ENCODE peak calls at places on chromosomes 6 and 20, in ten cellular contexts. R, K, T, D, O, Y, S, U, J and Q are unnamed samples.

GRCh38 chr20:46933150-46933549 is 38.5 kb downstream of the EYA2 start:
- DNase-seq in R (no peak), K (no peak), T (no peak), D (no peak), O (no peak), Y (no peak), S (no peak), U (no peak), J (no peak), Q (no peak)

GRCh38 chr6:1081566-1081965 is 230.3 kb upstream of the FOXQ1 start:
- DNase-seq in R (no peak), K (no peak), T (no peak), D (no peak), O (no peak), Y (no peak), S (no peak), U (no peak), J (no peak), Q (no peak)

GRCh38 chr20:62120990-62121775 is 1.1 kb upstream of the LSM14B start:
- DNase-seq in R (no peak), K (no peak), T (no peak), D (no peak), O (no peak), Y (no peak), S (no peak), U (no peak), J (no peak), Q (no peak)

GRCh38 chr6:145148392-145149175 is 586.7 kb downstream of the EPM2A start:
- DNase-seq in R (no peak), K (peak), T (no peak), D (peak), O (peak), Y (no peak), S (peak), U (no peak), J (no peak), Q (peak)

GRCh38 chr6:142485256-142485655 is 183.4 kb downstream of the ADGRG6 start:
- DNase-seq in R (no peak), K (no peak), T (no peak), D (no peak), O (no peak), Y (no peak), S (no peak), U (no peak), J (no peak), Q (no peak)

GRCh38 chr6:17276766-17277165 is 4.4 kb upstream of the RBM24 start:
- DNase-seq in R (no peak), K (no peak), T (no peak), D (peak), O (no peak), Y (no peak), S (peak), U (no peak), J (no peak), Q (no peak)

GRCh38 chr6:3610206-3610605 is 141.3 kb downstream of the PXDC1 start:
- DNase-seq in R (peak), K (no peak), T (no peak), D (no peak), O (no peak), Y (no peak), S (no peak), U (no peak), J (no peak), Q (no peak)

GRCh38 chr6:44921787-44922186 is 406.3 kb upstream of the RUNX2 start:
- DNase-seq in R (no peak), K (peak), T (no peak), D (peak), O (no peak), Y (no peak), S (peak), U (no peak), J (no peak), Q (no peak)

GRCh38 chr6:138509371-138509770 is 10.1 kb upstream of the NHSL1 start:
- DNase-seq in R (peak), K (peak), T (no peak), D (no peak), O (peak), Y (peak), S (peak), U (peak), J (no peak), Q (peak)

GRCh38 chr6:17212541-17213371 is 68.4 kb upstream of the RBM24 start:
- DNase-seq in R (no peak), K (no peak), T (no peak), D (peak), O (no peak), Y (no peak), S (peak), U (no peak), J (no peak), Q (no peak)

GRCh38 chr20:41038878-41039404 is 10.3 kb downstream of the TOP1 start:
- DNase-seq in R (no peak), K (no peak), T (no peak), D (no peak), O (no peak), Y (no peak), S (no peak), U (no peak), J (no peak), Q (no peak)

GRCh38 chr6:51386347-51386836 is 567.7 kb downstream of the TFAP2B start:
- DNase-seq in R (no peak), K (no peak), T (no peak), D (no peak), O (no peak), Y (no peak), S (no peak), U (no peak), J (no peak), Q (no peak)

GRCh38 chr20:2873747-2874041 is 413 bp downstream of the PTPRA start:
- DNase-seq in R (peak), K (peak), T (no peak), D (peak), O (peak), Y (peak), S (peak), U (no peak), J (no peak), Q (no peak)

GRCh38 chr6:69846770-69847506 is 19.4 kb upstream of the COL19A1 start:
- DNase-seq in R (no peak), K (no peak), T (no peak), D (no peak), O (no peak), Y (no peak), S (no peak), U (no peak), J (no peak), Q (no peak)

GRCh38 chr6:43204271-43205105 is 22.5 kb downstream of the CUL9 start:
- DNase-seq in R (no peak), K (no peak), T (no peak), D (no peak), O (no peak), Y (no peak), S (no peak), U (no peak), J (no peak), Q (no peak)

GRCh38 chr20:64049060-64049886 is at the start of gene SOX18:
- DNase-seq in R (peak), K (no peak), T (no peak), D (peak), O (no peak), Y (no peak), S (peak), U (no peak), J (no peak), Q (no peak)

GRCh38 chr20:54324652-54325285 is 116.9 kb downstream of the PFDN4 start:
- DNase-seq in R (no peak), K (no peak), T (no peak), D (no peak), O (no peak), Y (no peak), S (no peak), U (no peak), J (no peak), Q (no peak)

GRCh38 chr20:25139061-25139705 is 56.3 kb upstream of the ENTPD6 start:
- DNase-seq in R (no peak), K (no peak), T (no peak), D (no peak), O (no peak), Y (no peak), S (no peak), U (no peak), J (no peak), Q (no peak)

GRCh38 chr6:90559931-90560330 is 26.9 kb downstream of the MAP3K7 start:
- DNase-seq in R (no peak), K (no peak), T (no peak), D (no peak), O (no peak), Y (no peak), S (no peak), U (no peak), J (no peak), Q (no peak)

GRCh38 chr6:50905297-50905696 is 86.6 kb downstream of the TFAP2B start:
- DNase-seq in R (no peak), K (no peak), T (no peak), D (no peak), O (no peak), Y (no peak), S (no peak), U (no peak), J (no peak), Q (no peak)

GRCh38 chr6:20939161-20939775 is 405.0 kb downstream of the CDKAL1 start:
- DNase-seq in R (no peak), K (no peak), T (no peak), D (no peak), O (no peak), Y (no peak), S (no peak), U (no peak), J (no peak), Q (no peak)

GRCh38 chr6:40550096-40550731 is 37.0 kb downstream of the LRFN2 start:
- DNase-seq in R (peak), K (peak), T (no peak), D (no peak), O (peak), Y (peak), S (peak), U (no peak), J (no peak), Q (no peak)

GRCh38 chr6:163943647-163944395 is 529.3 kb downstream of the QKI start:
- DNase-seq in R (no peak), K (no peak), T (no peak), D (peak), O (no peak), Y (no peak), S (peak), U (no peak), J (no peak), Q (no peak)

GRCh38 chr6:26118999-26119398 is 31.8 kb downstream of the HFE start:
- DNase-seq in R (no peak), K (no peak), T (no peak), D (no peak), O (no peak), Y (no peak), S (no peak), U (no peak), J (no peak), Q (no peak)